ENCODE peak calls at places on chromosomes 7 and 10, in seven cellular contexts. J is fibroblast of mammary gland, V is AG04450, M is adrenal gland, E is psoas muscle, F is Panc1, L is IMR-90. N is an unnamed sample.

GRCh38 chr10:14698487-14699170 is 76.1 kb downstream of the FAM107B start:
- DNase-seq in J (peak), V (peak), M (peak), E (no peak), F (no peak), L (peak), N (peak)

GRCh38 chr7:3953946-3954345 is 652.9 kb downstream of the SDK1 start:
- DNase-seq in J (no peak), V (no peak), M (no peak), E (no peak), F (no peak), L (no peak), N (no peak)

GRCh38 chr7:135200824-135201331 is 10.4 kb downstream of the WDR91 start:
- DNase-seq in J (no peak), V (no peak), M (no peak), E (no peak), F (no peak), L (no peak), N (no peak)

GRCh38 chr10:124002391-124003069 is 90.9 kb downstream of the CHST15 start:
- DNase-seq in J (no peak), V (no peak), M (no peak), E (no peak), F (no peak), L (no peak), N (no peak)

GRCh38 chr10:60818134-60818770 is 40.0 kb downstream of the CDK1 start:
- DNase-seq in J (peak), V (no peak), M (no peak), E (no peak), F (no peak), L (peak), N (peak)

GRCh38 chr7:9029671-9030070 is 596.3 kb downstream of the NXPH1 start:
- DNase-seq in J (no peak), V (no peak), M (no peak), E (no peak), F (no peak), L (no peak), N (no peak)

GRCh38 chr10:105068497-105068896 is 427.4 kb downstream of the SORCS3 start:
- DNase-seq in J (peak), V (no peak), M (no peak), E (no peak), F (no peak), L (no peak), N (peak)

GRCh38 chr10:95475827-95476481 is 85.2 kb downstream of the SORBS1 start:
- DNase-seq in J (no peak), V (no peak), M (no peak), E (peak), F (no peak), L (no peak), N (no peak)

GRCh38 chr7:91543646-91544045 is 279.4 kb downstream of the FZD1 start:
- DNase-seq in J (no peak), V (no peak), M (no peak), E (no peak), F (no peak), L (no peak), N (no peak)

GRCh38 chr7:128781851-128782250 is 6.3 kb upstream of the OPN1SW start:
- DNase-seq in J (no peak), V (no peak), M (no peak), E (no peak), F (no peak), L (no peak), N (peak)

GRCh38 chr10:904403-904802 is 27.1 kb downstream of the LARP4B start:
- DNase-seq in J (no peak), V (no peak), M (no peak), E (no peak), F (no peak), L (no peak), N (no peak)

GRCh38 chr7:116782177-116782711 is 80.1 kb upstream of the CAPZA2 start:
- DNase-seq in J (peak), V (no peak), M (no peak), E (no peak), F (no peak), L (peak), N (peak)

GRCh38 chr7:43385856-43386255 is 197.1 kb upstream of the STK17A start:
- DNase-seq in J (peak), V (no peak), M (no peak), E (no peak), F (no peak), L (peak), N (peak)

GRCh38 chr7:103915958-103916357 is 73.5 kb downstream of the RELN start:
- DNase-seq in J (peak), V (no peak), M (no peak), E (no peak), F (no peak), L (peak), N (peak)

GRCh38 chr10:102452672-102453340 is 1.5 kb upstream of the C10orf95 start:
- DNase-seq in J (peak), V (no peak), M (peak), E (no peak), F (peak), L (peak), N (peak)

GRCh38 chr10:100353770-100354485 is 6.9 kb downstream of the SCD start:
- DNase-seq in J (no peak), V (no peak), M (no peak), E (no peak), F (no peak), L (no peak), N (no peak)

GRCh38 chr10:81251457-81252115 is 623.4 kb upstream of the NRG3 start:
- DNase-seq in J (no peak), V (no peak), M (no peak), E (no peak), F (no peak), L (no peak), N (no peak)

GRCh38 chr7:2244404-2244803 is 2.4 kb downstream of the NUDT1 start:
- DNase-seq in J (no peak), V (no peak), M (no peak), E (no peak), F (no peak), L (no peak), N (no peak)

GRCh38 chr7:738723-739454 is 11.8 kb upstream of the PRKAR1B start:
- DNase-seq in J (no peak), V (no peak), M (no peak), E (no peak), F (no peak), L (no peak), N (no peak)

GRCh38 chr7:14836571-14837189 is 65.9 kb downstream of the DGKB start:
- DNase-seq in J (peak), V (peak), M (peak), E (peak), F (peak), L (peak), N (peak)

GRCh38 chr10:125257521-125258105 is 97.2 kb upstream of the CTBP2 start:
- DNase-seq in J (no peak), V (no peak), M (no peak), E (no peak), F (no peak), L (no peak), N (no peak)

GRCh38 chr10:3478153-3478552 is 305.6 kb upstream of the PITRM1 start:
- DNase-seq in J (no peak), V (no peak), M (no peak), E (no peak), F (no peak), L (no peak), N (no peak)

GRCh38 chr7:38328814-38329213 is 55.4 kb upstream of the TARP start:
- DNase-seq in J (no peak), V (no peak), M (no peak), E (no peak), F (no peak), L (no peak), N (no peak)

GRCh38 chr7:1936006-1936310 is 265.9 kb downstream of the ELFN1 start:
- DNase-seq in J (no peak), V (no peak), M (no peak), E (no peak), F (no peak), L (no peak), N (no peak)

GRCh38 chr7:45564485-45564884 is 9.7 kb upstream of the ADCY1 start:
- DNase-seq in J (no peak), V (no peak), M (no peak), E (no peak), F (no peak), L (no peak), N (no peak)

GRCh38 chr7:67913604-67914003 is 917.0 kb downstream of the TYW1 start:
- DNase-seq in J (peak), V (no peak), M (peak), E (no peak), F (no peak), L (no peak), N (no peak)

GRCh38 chr7:36153571-36154097 is 580 bp downstream of the EEPD1 start:
- DNase-seq in J (no peak), V (no peak), M (peak), E (no peak), F (no peak), L (no peak), N (no peak)

GRCh38 chr7:26074919-26075318 is 77.1 kb upstream of the NFE2L3 start:
- DNase-seq in J (no peak), V (no peak), M (no peak), E (no peak), F (no peak), L (no peak), N (no peak)

GRCh38 chr10:57807906-57808305 is 459.8 kb downstream of the IPMK start:
- DNase-seq in J (no peak), V (no peak), M (no peak), E (no peak), F (no peak), L (no peak), N (no peak)

GRCh38 chr10:122084286-122085041 is 95.5 kb downstream of the TACC2 start:
- DNase-seq in J (no peak), V (no peak), M (no peak), E (no peak), F (no peak), L (no peak), N (no peak)

GRCh38 chr10:3570855-3571266 is 214.1 kb downstream of the KLF6 start:
- DNase-seq in J (no peak), V (no peak), M (peak), E (peak), F (no peak), L (no peak), N (peak)

GRCh38 chr7:33044986-33045385 is 17.6 kb downstream of the NT5C3A start:
- DNase-seq in J (peak), V (no peak), M (no peak), E (no peak), F (no peak), L (no peak), N (peak)

DNA sequence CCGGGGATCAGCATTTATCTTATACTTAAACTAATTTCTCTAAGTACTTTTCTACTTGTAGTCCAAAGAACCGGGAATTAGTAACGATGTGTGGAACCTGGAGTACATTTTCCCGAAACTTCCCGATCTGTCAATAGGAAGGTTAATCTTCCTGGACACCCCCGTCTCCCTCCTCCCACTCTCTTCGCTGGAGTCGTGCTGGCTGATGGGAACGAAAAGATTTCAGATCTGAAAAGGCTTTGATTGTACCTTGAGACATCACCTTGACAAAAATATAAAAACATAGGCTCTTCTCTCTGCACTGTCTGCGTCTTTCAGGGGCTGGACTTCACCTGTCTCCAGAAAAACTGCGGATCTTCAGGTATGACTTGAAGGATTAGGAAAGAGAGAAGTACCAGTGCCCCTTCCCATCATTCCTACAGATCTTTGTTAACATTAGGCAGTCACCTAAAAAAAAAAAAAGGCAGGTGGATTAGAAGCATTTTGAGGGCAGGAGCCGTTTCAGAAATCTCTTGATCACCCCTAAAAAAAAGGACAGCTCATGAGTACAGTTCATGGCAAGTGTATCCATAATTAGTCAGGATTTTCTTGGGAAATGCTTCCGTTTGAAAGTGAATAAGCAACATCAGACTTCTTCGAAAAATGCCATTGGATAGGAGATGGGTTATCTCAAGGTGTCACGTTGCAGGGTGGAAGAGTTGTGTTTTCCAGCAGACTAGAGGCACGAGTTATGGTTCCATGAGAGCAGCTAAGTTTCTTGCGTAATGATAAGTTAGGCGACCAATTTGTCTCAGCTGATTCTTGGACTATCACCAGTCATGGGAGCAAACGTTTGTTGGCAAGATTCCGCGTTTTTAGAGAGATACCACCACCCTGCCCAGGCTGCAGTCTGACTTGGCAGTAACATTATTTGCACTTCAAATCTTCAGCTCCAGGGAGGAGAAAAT is 7.8 kb upstream of the BAMBI start:
- DNase-seq in J (no peak), V (no peak), M (no peak), E (no peak), F (no peak), L (no peak), N (peak)
- H3K4me3 ChIP-seq in J (peak), V (peak), M (no peak), E (peak), F (peak), L (peak), N (peak)

DNA sequence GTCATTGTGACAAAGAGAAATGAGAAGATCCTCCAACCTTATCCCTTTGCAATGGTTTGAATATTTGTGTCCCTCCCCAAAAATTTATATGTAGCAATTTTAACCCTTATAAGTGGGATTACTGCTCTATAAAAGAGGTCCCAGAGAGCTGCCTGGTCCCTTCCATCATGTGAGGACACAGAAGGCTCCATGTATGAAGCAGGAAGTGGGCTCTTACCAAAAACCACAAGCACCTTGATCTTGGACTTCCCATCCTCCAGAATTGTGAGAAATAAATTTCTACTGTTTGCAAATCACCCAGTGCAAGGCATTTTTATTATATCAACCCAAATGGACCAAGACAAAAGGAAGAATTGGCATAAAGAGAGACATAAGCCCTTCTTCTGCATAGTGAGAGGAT is 95.7 kb downstream of the KCNMA1 start:
- DNase-seq in J (no peak), V (no peak), M (no peak), E (no peak), F (no peak), L (no peak), N (no peak)
- TF ChIP-seq CTCF in J (no peak), V (no peak), M (no peak), E (no peak), F (no peak), L (no peak), N (no peak)

GRCh38 chr10:88908194-88908593 is 28.1 kb downstream of the STAMBPL1 start:
- DNase-seq in J (no peak), V (no peak), M (no peak), E (no peak), F (no peak), L (no peak), N (no peak)

GRCh38 chr10:88911851-88912250 is 31.8 kb downstream of the STAMBPL1 start:
- DNase-seq in J (no peak), V (no peak), M (no peak), E (no peak), F (no peak), L (no peak), N (no peak)

GRCh38 chr10:88913803-88914202 is 33.8 kb downstream of the STAMBPL1 start:
- DNase-seq in J (no peak), V (no peak), M (no peak), E (no peak), F (no peak), L (no peak), N (no peak)

GRCh38 chr10:88913157-88913556 is 33.1 kb downstream of the STAMBPL1 start:
- DNase-seq in J (peak), V (no peak), M (no peak), E (no peak), F (no peak), L (peak), N (no peak)

DNA sequence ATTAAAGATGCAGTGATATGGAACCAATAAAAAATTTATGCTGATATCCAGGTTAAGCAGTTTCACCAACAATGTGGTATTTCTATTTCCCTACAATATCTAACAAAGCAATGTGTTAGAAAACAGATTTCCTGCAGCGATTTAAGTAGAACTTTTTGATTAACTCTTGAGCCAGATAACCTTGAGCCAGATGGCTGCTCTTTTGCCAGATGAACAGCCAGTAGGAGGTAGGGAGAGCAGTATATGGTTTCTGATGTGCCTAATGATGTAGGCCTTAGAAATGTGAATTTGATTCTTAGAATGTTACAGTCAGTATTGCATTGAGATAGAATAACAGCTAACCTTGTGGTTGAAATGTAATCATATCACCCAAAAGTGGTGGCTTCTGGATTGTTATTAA is 31.1 kb downstream of the STAMBPL1 start:
- DNase-seq in J (no peak), V (no peak), M (no peak), E (no peak), F (no peak), L (no peak), N (no peak)
- H3K4me3 ChIP-seq in J (no peak), V (no peak), M (no peak), E (no peak), F (no peak), L (no peak), N (no peak)

DNA sequence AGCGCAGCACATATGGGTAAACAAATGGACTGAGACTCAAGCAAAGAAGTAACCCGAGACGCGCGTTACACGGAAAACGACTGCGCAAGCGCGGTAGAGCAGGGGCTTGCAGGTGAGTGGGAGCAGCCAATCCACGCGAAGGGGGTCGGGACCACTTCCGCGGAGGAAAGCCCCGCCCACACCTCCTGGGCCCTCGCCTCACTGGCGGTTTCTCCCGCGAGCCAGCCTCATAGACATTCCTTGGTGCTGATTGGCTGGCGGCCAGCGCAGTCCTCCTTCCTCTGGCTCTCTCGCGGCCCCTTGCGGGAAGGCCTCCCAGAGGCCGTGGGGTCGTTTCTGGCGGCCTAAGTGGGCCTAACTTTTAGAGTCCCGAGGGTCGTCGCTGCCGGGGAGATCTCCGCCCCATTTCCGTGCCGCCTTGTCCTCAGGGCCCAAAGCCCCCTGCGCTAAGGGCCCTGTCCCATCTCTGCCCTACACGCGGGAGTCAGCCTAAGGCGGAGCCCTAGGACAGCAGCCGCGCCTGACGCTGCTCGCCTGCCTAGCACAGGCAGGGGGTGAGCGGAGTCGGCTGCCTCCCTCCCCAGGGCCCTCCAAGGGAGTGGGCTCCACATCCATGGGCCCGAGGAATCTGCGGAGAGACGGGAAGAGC is 9.1 kb upstream of the FXYD4 start:
- DNase-seq in J (peak), V (peak), M (peak), E (peak), F (no peak), L (peak), N (peak)
- TF ChIP-seq CTCF in J (peak), V (peak), M (peak), E (peak), F (no peak), L (peak), N (peak)

GRCh38 chr7:77416621-77417371 is 647 bp upstream of the GSAP start:
- DNase-seq in J (no peak), V (no peak), M (no peak), E (no peak), F (no peak), L (no peak), N (no peak)
- H3K4me3 ChIP-seq in J (peak), V (peak), M (peak), E (peak), F (peak), L (peak), N (peak)

GRCh38 chr10:110016037-110016436 is 8.3 kb downstream of the ADD3 start:
- DNase-seq in J (peak), V (no peak), M (no peak), E (no peak), F (no peak), L (peak), N (peak)
- TF ChIP-seq CTCF in J (peak), V (peak), M (no peak), E (peak), F (peak), L (peak), N (peak)

GRCh38 chr10:10797467-10797866 is 220.2 kb upstream of the CELF2 start:
- DNase-seq in J (no peak), V (no peak), M (no peak), E (no peak), F (no peak), L (no peak), N (peak)
- H3K4me3 ChIP-seq in J (no peak), V (no peak), M (no peak), E (no peak), F (no peak), L (no peak), N (peak)

DNA sequence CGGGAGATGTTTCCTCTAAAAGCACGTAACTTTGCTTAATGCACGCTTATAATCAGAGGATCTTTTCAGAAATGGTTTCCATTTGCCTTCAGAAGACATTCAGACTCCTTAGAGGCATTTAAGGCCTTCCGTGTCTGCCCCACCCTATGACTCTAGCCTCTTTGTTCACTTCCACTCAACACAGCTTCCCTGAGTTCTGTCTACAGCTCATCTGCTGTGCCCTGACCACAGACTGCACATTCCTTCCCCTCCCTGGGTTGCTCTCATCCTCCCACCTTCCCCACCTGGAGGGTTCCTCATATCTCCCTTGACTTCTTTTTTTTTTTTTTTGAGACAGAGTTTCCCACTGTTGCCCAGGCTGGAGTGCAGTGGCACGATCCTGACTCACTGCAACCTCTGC is 16.6 kb downstream of the FBH1 start:
- DNase-seq in J (no peak), V (no peak), M (no peak), E (no peak), F (no peak), L (no peak), N (no peak)
- TF ChIP-seq CTCF in J (no peak), V (no peak), M (no peak), E (no peak), F (no peak), L (no peak), N (no peak)

N was measured in fibroblast of the aortic adventitia.